ENCODE peak calls at places on chromosomes 11 and 22, in four cellular contexts. One of them, this sample, is unnamed. For H3K4me1, the result is how much of the 10 kb centered on the place peaks cover.

GRCh38 chr11:73233704-73234402 is 15.8 kb downstream of the P2RY2 start:
- DNase-seq in lower lobe of right lung: no peak
- DNase-seq in pancreas: no peak
- DNase-seq in CD8-positive, alpha-beta memory T cell: no peak
- DNase-seq in this sample: no peak

GRCh38 chr11:16226245-16226644 is 130.1 kb downstream of the SOX6 start:
- DNase-seq in pancreas: peak
- DNase-seq in CD8-positive, alpha-beta memory T cell: no peak
- DNase-seq in lower lobe of right lung: peak
- DNase-seq in this sample: no peak

GRCh38 chr11:102316505-102316904 is 779 bp upstream of the BIRC3 start:
- DNase-seq in lower lobe of right lung: no peak
- DNase-seq in pancreas: no peak
- DNase-seq in CD8-positive, alpha-beta memory T cell: no peak
- DNase-seq in this sample: no peak

GRCh38 chr11:59201376-59201775 is 11.4 kb downstream of the MPEG1 start:
- DNase-seq in CD8-positive, alpha-beta memory T cell: no peak
- DNase-seq in lower lobe of right lung: no peak
- DNase-seq in pancreas: no peak
- DNase-seq in this sample: no peak

GRCh38 chr11:4118107-4118506 is 23.5 kb downstream of the RRM1 start:
- DNase-seq in lower lobe of right lung: no peak
- DNase-seq in CD8-positive, alpha-beta memory T cell: no peak
- DNase-seq in pancreas: no peak
- DNase-seq in this sample: no peak

GRCh38 chr11:120057028-120057330 is 80.9 kb downstream of the TRIM29 start:
- DNase-seq in CD8-positive, alpha-beta memory T cell: no peak
- DNase-seq in lower lobe of right lung: no peak
- DNase-seq in pancreas: no peak
- DNase-seq in this sample: no peak

GRCh38 chr22:35422936-35423335 is 23.0 kb downstream of the MCM5 start:
- DNase-seq in lower lobe of right lung: no peak
- DNase-seq in pancreas: no peak
- DNase-seq in CD8-positive, alpha-beta memory T cell: no peak
- DNase-seq in this sample: no peak

GRCh38 chr11:45922425-45923082 is at the start of gene LARGE2:
- DNase-seq in pancreas: peak
- DNase-seq in lower lobe of right lung: peak
- DNase-seq in CD8-positive, alpha-beta memory T cell: no peak
- DNase-seq in this sample: peak

GRCh38 chr11:72226701-72227100 is 2.1 kb downstream of the INPPL1 start:
- DNase-seq in lower lobe of right lung: no peak
- DNase-seq in CD8-positive, alpha-beta memory T cell: no peak
- DNase-seq in pancreas: no peak
- DNase-seq in this sample: no peak

GRCh38 chr11:131430466-131431176 is 60.2 kb downstream of the NTM start:
- DNase-seq in lower lobe of right lung: no peak
- DNase-seq in pancreas: no peak
- DNase-seq in CD8-positive, alpha-beta memory T cell: no peak
- DNase-seq in this sample: no peak

GRCh38 chr22:43295173-43295572 is 48.0 kb downstream of the SCUBE1 start:
- DNase-seq in CD8-positive, alpha-beta memory T cell: no peak
- DNase-seq in pancreas: no peak
- DNase-seq in lower lobe of right lung: no peak
- DNase-seq in this sample: no peak

GRCh38 chr22:49052023-49052538 is 775.6 kb downstream of the BRD1 start:
- DNase-seq in lower lobe of right lung: no peak
- DNase-seq in pancreas: peak
- DNase-seq in CD8-positive, alpha-beta memory T cell: peak
- DNase-seq in this sample: peak

GRCh38 chr22:44336962-44337657 is 24.4 kb upstream of the SHISAL1 start:
- DNase-seq in CD8-positive, alpha-beta memory T cell: no peak
- DNase-seq in pancreas: no peak
- DNase-seq in lower lobe of right lung: no peak
- DNase-seq in this sample: no peak

GRCh38 chr22:50270302-50271010 is at the start of gene MAPK11:
- DNase-seq in CD8-positive, alpha-beta memory T cell: peak
- DNase-seq in lower lobe of right lung: peak
- DNase-seq in pancreas: peak
- DNase-seq in this sample: peak

GRCh38 chr22:44396021-44396726 is 83.4 kb upstream of the SHISAL1 start:
- DNase-seq in lower lobe of right lung: no peak
- DNase-seq in pancreas: peak
- DNase-seq in CD8-positive, alpha-beta memory T cell: no peak
- DNase-seq in this sample: no peak

GRCh38 chr11:124951341-124951740 is 2.7 kb upstream of the CCDC15 start:
- DNase-seq in lower lobe of right lung: no peak
- DNase-seq in pancreas: no peak
- DNase-seq in CD8-positive, alpha-beta memory T cell: no peak
- DNase-seq in this sample: no peak

GRCh38 chr11:33620423-33621120 is 80.1 kb downstream of the C11orf91 start:
- DNase-seq in lower lobe of right lung: no peak
- DNase-seq in CD8-positive, alpha-beta memory T cell: no peak
- DNase-seq in pancreas: no peak
- DNase-seq in this sample: no peak

GRCh38 chr11:69677744-69678143 is 2.6 kb upstream of the LTO1 start:
- DNase-seq in lower lobe of right lung: no peak
- DNase-seq in pancreas: no peak
- DNase-seq in CD8-positive, alpha-beta memory T cell: no peak
- DNase-seq in this sample: no peak

GRCh38 chr11:113689711-113690618 is 16.1 kb downstream of the TMPRSS5 start:
- DNase-seq in pancreas: no peak
- DNase-seq in CD8-positive, alpha-beta memory T cell: no peak
- DNase-seq in lower lobe of right lung: no peak
- DNase-seq in this sample: no peak

GRCh38 chr11:86955674-86956522 is 703 bp upstream of the FZD4 start:
- DNase-seq in CD8-positive, alpha-beta memory T cell: peak
- DNase-seq in lower lobe of right lung: peak
- DNase-seq in pancreas: peak
- DNase-seq in this sample: no peak

GRCh38 chr11:93123351-93123898 is 74.4 kb downstream of the SLC36A4 start:
- DNase-seq in pancreas: peak
- DNase-seq in CD8-positive, alpha-beta memory T cell: no peak
- DNase-seq in lower lobe of right lung: no peak
- DNase-seq in this sample: no peak

GRCh38 chr11:88103337-88104206 is 71.7 kb downstream of the RAB38 start:
- DNase-seq in pancreas: peak
- DNase-seq in lower lobe of right lung: peak
- DNase-seq in CD8-positive, alpha-beta memory T cell: peak
- DNase-seq in this sample: no peak

GRCh38 chr11:75317446-75318122 is 33.9 kb downstream of the ARRB1 start:
- DNase-seq in pancreas: no peak
- DNase-seq in lower lobe of right lung: peak
- DNase-seq in CD8-positive, alpha-beta memory T cell: no peak
- DNase-seq in this sample: no peak

DNA sequence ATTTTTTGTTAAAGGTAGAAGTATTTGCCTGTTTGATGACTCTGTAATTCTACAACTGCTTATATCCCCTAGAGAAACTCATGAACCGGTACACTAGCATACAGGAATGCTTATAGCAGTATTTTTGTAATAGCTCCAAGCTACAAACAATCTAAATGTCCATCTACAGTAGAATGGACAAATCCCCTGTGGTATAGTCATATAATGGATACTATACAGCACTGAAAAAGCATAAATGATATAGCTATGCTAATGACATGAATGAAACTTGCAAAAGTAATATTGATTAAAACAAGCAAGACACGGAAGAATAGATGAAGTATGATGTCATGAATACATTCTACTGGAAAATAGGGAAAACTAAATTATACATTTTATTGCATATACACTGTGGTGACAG is 142.9 kb downstream of the CEP164 start:
- DNase-seq in CD8-positive, alpha-beta memory T cell: no peak
- DNase-seq in lower lobe of right lung: no peak
- DNase-seq in pancreas: no peak
- DNase-seq in this sample: no peak
- H3K4me3 ChIP-seq in CD8-positive, alpha-beta memory T cell: no peak
- H3K4me3 ChIP-seq in lower lobe of right lung: no peak
- H3K4me3 ChIP-seq in pancreas: no peak
- H3K4me3 ChIP-seq in this sample: no peak

DNA sequence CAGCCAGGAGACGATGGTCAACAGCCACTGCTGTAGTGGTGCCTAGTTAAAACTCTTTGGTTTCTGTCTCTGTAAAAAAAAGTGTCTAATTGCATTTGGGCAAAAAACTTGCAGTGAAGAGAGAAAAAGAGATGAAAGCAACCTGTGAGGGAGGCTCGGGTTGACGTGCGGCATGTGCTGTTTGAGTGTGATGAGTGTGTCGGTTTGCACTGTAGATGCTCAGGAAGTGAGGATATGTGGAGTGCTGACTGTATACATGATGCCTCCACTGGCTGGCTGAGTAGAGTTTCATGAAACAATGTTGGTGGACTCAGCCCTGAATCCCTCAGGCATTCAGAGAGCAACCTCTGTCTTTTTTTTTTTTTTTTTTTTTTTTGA is 4.3 kb upstream of the DGCR6L start:
- DNase-seq in pancreas: no peak
- DNase-seq in CD8-positive, alpha-beta memory T cell: peak
- DNase-seq in lower lobe of right lung: no peak
- DNase-seq in this sample: no peak
- H3K4me1 ChIP-seq in pancreas: under half
- H3K4me1 ChIP-seq in CD8-positive, alpha-beta memory T cell: under half
- H3K4me1 ChIP-seq in lower lobe of right lung: under half
- H3K4me1 ChIP-seq in this sample: under half

GRCh38 chr22:38451864-38452263 is 3.1 kb downstream of the KCNJ4 start:
- DNase-seq in lower lobe of right lung: no peak
- DNase-seq in pancreas: no peak
- DNase-seq in CD8-positive, alpha-beta memory T cell: no peak
- DNase-seq in this sample: no peak

GRCh38 chr22:38450234-38450797 is 4.7 kb downstream of the KCNJ4 start:
- DNase-seq in lower lobe of right lung: no peak
- DNase-seq in CD8-positive, alpha-beta memory T cell: no peak
- DNase-seq in pancreas: no peak
- DNase-seq in this sample: no peak

GRCh38 chr22:38451404-38451803 is 3.6 kb downstream of the KCNJ4 start:
- DNase-seq in CD8-positive, alpha-beta memory T cell: no peak
- DNase-seq in lower lobe of right lung: no peak
- DNase-seq in pancreas: no peak
- DNase-seq in this sample: no peak

GRCh38 chr22:38448945-38449745 is 5.9 kb downstream of the KCNJ4 start:
- DNase-seq in pancreas: no peak
- DNase-seq in lower lobe of right lung: no peak
- DNase-seq in CD8-positive, alpha-beta memory T cell: no peak
- DNase-seq in this sample: no peak

GRCh38 chr22:38449776-38450175 is 5.2 kb downstream of the KCNJ4 start:
- DNase-seq in lower lobe of right lung: no peak
- DNase-seq in CD8-positive, alpha-beta memory T cell: no peak
- DNase-seq in pancreas: no peak
- DNase-seq in this sample: no peak
- H3K4me3 ChIP-seq in lower lobe of right lung: no peak
- H3K4me3 ChIP-seq in CD8-positive, alpha-beta memory T cell: no peak
- H3K4me3 ChIP-seq in pancreas: no peak
- H3K4me3 ChIP-seq in this sample: no peak

GRCh38 chr22:38176170-38176741 is 5.4 kb downstream of the PLA2G6 start:
- DNase-seq in pancreas: no peak
- DNase-seq in lower lobe of right lung: peak
- DNase-seq in CD8-positive, alpha-beta memory T cell: peak
- DNase-seq in this sample: peak

GRCh38 chr22:38173156-38173906 is 8.3 kb downstream of the PLA2G6 start:
- DNase-seq in pancreas: no peak
- DNase-seq in lower lobe of right lung: no peak
- DNase-seq in CD8-positive, alpha-beta memory T cell: no peak
- DNase-seq in this sample: no peak

GRCh38 chr22:38175206-38176118 is 6.2 kb downstream of the PLA2G6 start:
- DNase-seq in pancreas: no peak
- DNase-seq in CD8-positive, alpha-beta memory T cell: no peak
- DNase-seq in lower lobe of right lung: no peak
- DNase-seq in this sample: no peak

GRCh38 chr22:38172489-38173155 is 9.0 kb downstream of the PLA2G6 start:
- DNase-seq in CD8-positive, alpha-beta memory T cell: peak
- DNase-seq in pancreas: peak
- DNase-seq in lower lobe of right lung: peak
- DNase-seq in this sample: peak

GRCh38 chr22:38174626-38175025 is 7.0 kb downstream of the PLA2G6 start:
- DNase-seq in pancreas: no peak
- DNase-seq in lower lobe of right lung: no peak
- DNase-seq in CD8-positive, alpha-beta memory T cell: no peak
- DNase-seq in this sample: no peak
- H3K4me1 ChIP-seq in pancreas: under half
- H3K4me1 ChIP-seq in lower lobe of right lung: half or more
- H3K4me1 ChIP-seq in CD8-positive, alpha-beta memory T cell: under half
- H3K4me1 ChIP-seq in this sample: under half

GRCh38 chr22:25213221-25213620 is 6.2 kb upstream of the CRYBB2 start:
- DNase-seq in pancreas: no peak
- DNase-seq in lower lobe of right lung: no peak
- DNase-seq in CD8-positive, alpha-beta memory T cell: no peak
- DNase-seq in this sample: no peak

GRCh38 chr22:25210831-25211230 is 8.6 kb upstream of the CRYBB2 start:
- DNase-seq in pancreas: no peak
- DNase-seq in CD8-positive, alpha-beta memory T cell: no peak
- DNase-seq in lower lobe of right lung: no peak
- DNase-seq in this sample: no peak

GRCh38 chr22:25208743-25209505 is 9.3 kb downstream of the CRYBB3 start:
- DNase-seq in lower lobe of right lung: no peak
- DNase-seq in CD8-positive, alpha-beta memory T cell: no peak
- DNase-seq in pancreas: no peak
- DNase-seq in this sample: no peak

GRCh38 chr22:25216230-25216629 is 3.2 kb upstream of the CRYBB2 start:
- DNase-seq in pancreas: no peak
- DNase-seq in lower lobe of right lung: no peak
- DNase-seq in CD8-positive, alpha-beta memory T cell: no peak
- DNase-seq in this sample: no peak

GRCh38 chr22:25212337-25212736 is 7.1 kb upstream of the CRYBB2 start:
- DNase-seq in lower lobe of right lung: no peak
- DNase-seq in CD8-positive, alpha-beta memory T cell: no peak
- DNase-seq in pancreas: no peak
- DNase-seq in this sample: no peak
- H3K4me3 ChIP-seq in lower lobe of right lung: no peak
- H3K4me3 ChIP-seq in CD8-positive, alpha-beta memory T cell: no peak
- H3K4me3 ChIP-seq in pancreas: no peak
- H3K4me3 ChIP-seq in this sample: no peak

DNA sequence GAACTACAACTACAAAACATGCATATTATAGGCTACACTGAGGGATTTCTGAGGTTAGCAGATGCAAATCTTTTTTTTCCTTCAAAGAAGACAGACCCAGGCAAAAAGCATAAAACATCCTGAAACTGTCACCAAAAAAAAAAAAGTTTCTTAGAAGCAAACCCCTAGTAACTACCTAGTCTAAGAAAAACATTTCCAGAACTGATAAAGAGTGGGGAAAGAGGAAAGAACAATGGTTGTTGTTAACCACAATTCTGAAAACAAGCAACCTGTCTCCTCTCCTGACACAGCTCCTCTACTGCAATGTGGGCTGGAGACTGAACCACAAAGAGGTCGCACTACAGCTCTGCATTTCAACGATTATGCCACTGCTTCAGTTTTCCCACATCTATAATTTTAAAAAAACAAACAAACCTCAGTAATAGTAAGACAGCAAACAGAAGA is 15.0 kb downstream of the DENND5A start:
- DNase-seq in pancreas: no peak
- DNase-seq in lower lobe of right lung: no peak
- DNase-seq in CD8-positive, alpha-beta memory T cell: peak
- DNase-seq in this sample: no peak
- H3K4me1 ChIP-seq in pancreas: under half
- H3K4me1 ChIP-seq in lower lobe of right lung: under half
- H3K4me1 ChIP-seq in CD8-positive, alpha-beta memory T cell: half or more
- H3K4me1 ChIP-seq in this sample: under half

This sample was measured in effector memory CD4-positive, alpha-beta T cell.